ENCODE peak calls at places on chromosomes 6 and 20, in five cellular contexts. One of them, this sample, is unnamed. For H3K4me1, the result is how much of the 10 kb centered on the place peaks cover.

GRCh38 chr20:41308726-41309413 is 8.7 kb downstream of the ZHX3 start:
- DNase-seq in CD8-positive, alpha-beta T cell: no peak
- DNase-seq in upper lobe of right lung: no peak
- DNase-seq in foreskin keratinocyte: no peak
- DNase-seq in uterus: no peak
- DNase-seq in this sample: no peak

GRCh38 chr6:50062051-50062450 is 12.3 kb upstream of the DEFB112 start:
- DNase-seq in CD8-positive, alpha-beta T cell: no peak
- DNase-seq in upper lobe of right lung: no peak
- DNase-seq in foreskin keratinocyte: peak
- DNase-seq in uterus: no peak
- DNase-seq in this sample: no peak

GRCh38 chr20:33423141-33423834 is 20.3 kb downstream of the SNTA1 start:
- DNase-seq in CD8-positive, alpha-beta T cell: no peak
- DNase-seq in upper lobe of right lung: no peak
- DNase-seq in foreskin keratinocyte: no peak
- DNase-seq in uterus: peak
- DNase-seq in this sample: peak

GRCh38 chr6:114249522-114249921 is 93.3 kb downstream of the HS3ST5 start:
- DNase-seq in CD8-positive, alpha-beta T cell: no peak
- DNase-seq in upper lobe of right lung: no peak
- DNase-seq in foreskin keratinocyte: no peak
- DNase-seq in uterus: no peak
- DNase-seq in this sample: no peak

GRCh38 chr6:75493400-75494064 is at the start of gene FILIP1:
- DNase-seq in CD8-positive, alpha-beta T cell: no peak
- DNase-seq in upper lobe of right lung: no peak
- DNase-seq in foreskin keratinocyte: no peak
- DNase-seq in uterus: peak
- DNase-seq in this sample: peak

GRCh38 chr6:118812972-118813371 is 81.0 kb upstream of the ASF1A start:
- DNase-seq in CD8-positive, alpha-beta T cell: no peak
- DNase-seq in upper lobe of right lung: no peak
- DNase-seq in foreskin keratinocyte: peak
- DNase-seq in uterus: no peak
- DNase-seq in this sample: no peak

GRCh38 chr20:19968488-19969073 is 48.6 kb upstream of the NAA20 start:
- DNase-seq in CD8-positive, alpha-beta T cell: no peak
- DNase-seq in upper lobe of right lung: no peak
- DNase-seq in foreskin keratinocyte: no peak
- DNase-seq in uterus: no peak
- DNase-seq in this sample: no peak

GRCh38 chr6:102154176-102154575 is 760.7 kb downstream of the GRIK2 start:
- DNase-seq in CD8-positive, alpha-beta T cell: no peak
- DNase-seq in upper lobe of right lung: no peak
- DNase-seq in foreskin keratinocyte: no peak
- DNase-seq in uterus: no peak
- DNase-seq in this sample: no peak

GRCh38 chr6:27864906-27865883 is 47.0 kb downstream of the OR2B2 start:
- DNase-seq in CD8-positive, alpha-beta T cell: peak
- DNase-seq in upper lobe of right lung: peak
- DNase-seq in foreskin keratinocyte: peak
- DNase-seq in uterus: peak
- DNase-seq in this sample: peak

GRCh38 chr6:89941031-89941775 is 46.9 kb downstream of the GJA10 start:
- DNase-seq in CD8-positive, alpha-beta T cell: no peak
- DNase-seq in upper lobe of right lung: peak
- DNase-seq in foreskin keratinocyte: no peak
- DNase-seq in uterus: no peak
- DNase-seq in this sample: peak

GRCh38 chr20:44909872-44910689 is at the start of gene PABPC1L:
- DNase-seq in CD8-positive, alpha-beta T cell: peak
- DNase-seq in upper lobe of right lung: peak
- DNase-seq in foreskin keratinocyte: peak
- DNase-seq in uterus: peak
- DNase-seq in this sample: peak

GRCh38 chr6:53814353-53814752 is 19.5 kb downstream of the LRRC1 start:
- DNase-seq in CD8-positive, alpha-beta T cell: no peak
- DNase-seq in upper lobe of right lung: no peak
- DNase-seq in foreskin keratinocyte: no peak
- DNase-seq in uterus: no peak
- DNase-seq in this sample: no peak

GRCh38 chr20:58504566-58504965 is 10.6 kb downstream of the APCDD1L start:
- DNase-seq in CD8-positive, alpha-beta T cell: no peak
- DNase-seq in upper lobe of right lung: no peak
- DNase-seq in foreskin keratinocyte: no peak
- DNase-seq in uterus: no peak
- DNase-seq in this sample: no peak

GRCh38 chr20:18719426-18719825 is 94.2 kb upstream of the SCP2D1 start:
- DNase-seq in CD8-positive, alpha-beta T cell: no peak
- DNase-seq in upper lobe of right lung: no peak
- DNase-seq in foreskin keratinocyte: no peak
- DNase-seq in uterus: no peak
- DNase-seq in this sample: no peak

GRCh38 chr20:19466204-19466928 is 253.9 kb downstream of the SLC24A3 start:
- DNase-seq in CD8-positive, alpha-beta T cell: no peak
- DNase-seq in upper lobe of right lung: no peak
- DNase-seq in foreskin keratinocyte: no peak
- DNase-seq in uterus: no peak
- DNase-seq in this sample: no peak

GRCh38 chr6:15588966-15589634 is 73.7 kb downstream of the DTNBP1 start:
- DNase-seq in CD8-positive, alpha-beta T cell: no peak
- DNase-seq in upper lobe of right lung: no peak
- DNase-seq in foreskin keratinocyte: peak
- DNase-seq in uterus: no peak
- DNase-seq in this sample: no peak

GRCh38 chr6:17601389-17601703 is 1.2 kb downstream of the FAM8A1 start:
- DNase-seq in CD8-positive, alpha-beta T cell: no peak
- DNase-seq in upper lobe of right lung: no peak
- DNase-seq in foreskin keratinocyte: no peak
- DNase-seq in uterus: no peak
- DNase-seq in this sample: no peak

GRCh38 chr20:49685161-49685601 is 28.5 kb downstream of the B4GALT5 start:
- DNase-seq in CD8-positive, alpha-beta T cell: no peak
- DNase-seq in upper lobe of right lung: no peak
- DNase-seq in foreskin keratinocyte: no peak
- DNase-seq in uterus: no peak
- DNase-seq in this sample: no peak
- H3K4me1 ChIP-seq in CD8-positive, alpha-beta T cell: under half
- H3K4me1 ChIP-seq in upper lobe of right lung: half or more
- H3K4me1 ChIP-seq in foreskin keratinocyte: under half
- H3K4me1 ChIP-seq in uterus: under half
- H3K4me1 ChIP-seq in this sample: under half

DNA sequence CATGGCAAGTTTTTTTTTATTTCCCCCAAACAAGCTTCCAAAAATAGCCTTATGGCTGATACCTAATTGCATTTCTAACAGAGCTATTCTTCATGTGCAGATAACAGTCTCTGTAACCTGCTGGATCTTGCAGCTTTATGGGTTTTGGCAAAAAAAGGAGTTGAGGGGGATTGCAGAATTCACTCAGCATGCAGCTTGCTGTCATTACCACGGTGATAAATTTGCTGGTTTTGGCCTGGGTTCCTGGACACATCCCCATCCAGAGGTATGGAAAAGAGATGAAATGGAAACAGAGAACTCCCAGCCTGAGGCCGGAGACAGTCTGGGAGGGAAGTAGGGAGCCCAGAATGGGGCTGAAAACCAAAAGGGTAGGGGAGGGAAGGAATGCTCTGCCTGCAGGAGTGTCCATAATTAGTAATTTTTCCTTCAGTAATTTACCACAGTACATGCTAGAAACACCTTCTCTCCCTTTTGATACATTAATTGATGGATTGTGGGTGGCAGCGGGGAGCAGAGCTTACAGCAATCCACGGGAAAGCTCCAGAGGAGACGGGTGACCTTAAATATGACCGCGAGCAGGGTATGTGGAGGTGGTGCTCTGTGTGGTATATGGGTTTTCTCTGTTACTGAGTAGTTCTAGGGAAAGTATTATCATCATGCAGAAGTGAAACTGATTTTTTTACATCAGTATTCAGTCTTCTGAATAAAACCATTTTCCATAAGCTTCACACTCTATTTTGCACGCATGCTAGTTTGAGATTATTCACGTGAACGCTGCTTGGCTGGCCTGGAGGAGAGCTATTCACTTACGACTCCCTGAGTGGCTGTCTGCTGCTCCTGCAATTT is 66.2 kb upstream of the KCNK16 start:
- DNase-seq in CD8-positive, alpha-beta T cell: no peak
- DNase-seq in upper lobe of right lung: no peak
- DNase-seq in foreskin keratinocyte: no peak
- DNase-seq in uterus: no peak
- DNase-seq in this sample: no peak
- H3K4me1 ChIP-seq in CD8-positive, alpha-beta T cell: under half
- H3K4me1 ChIP-seq in upper lobe of right lung: under half
- H3K4me1 ChIP-seq in foreskin keratinocyte: under half
- H3K4me1 ChIP-seq in uterus: under half
- H3K4me1 ChIP-seq in this sample: under half

GRCh38 chr6:137872071-137872470 is 5.0 kb downstream of the TNFAIP3 start:
- DNase-seq in CD8-positive, alpha-beta T cell: no peak
- DNase-seq in upper lobe of right lung: no peak
- DNase-seq in foreskin keratinocyte: peak
- DNase-seq in uterus: no peak
- DNase-seq in this sample: no peak

GRCh38 chr6:137871299-137871698 is 4.2 kb downstream of the TNFAIP3 start:
- DNase-seq in CD8-positive, alpha-beta T cell: no peak
- DNase-seq in upper lobe of right lung: no peak
- DNase-seq in foreskin keratinocyte: no peak
- DNase-seq in uterus: no peak
- DNase-seq in this sample: no peak

GRCh38 chr6:137875606-137876005 is 8.5 kb downstream of the TNFAIP3 start:
- DNase-seq in CD8-positive, alpha-beta T cell: no peak
- DNase-seq in upper lobe of right lung: no peak
- DNase-seq in foreskin keratinocyte: peak
- DNase-seq in uterus: no peak
- DNase-seq in this sample: no peak

GRCh38 chr6:137874204-137875001 is 7.3 kb downstream of the TNFAIP3 start:
- DNase-seq in CD8-positive, alpha-beta T cell: no peak
- DNase-seq in upper lobe of right lung: no peak
- DNase-seq in foreskin keratinocyte: peak
- DNase-seq in uterus: no peak
- DNase-seq in this sample: no peak

GRCh38 chr6:137873273-137873762 is 6.3 kb downstream of the TNFAIP3 start:
- DNase-seq in CD8-positive, alpha-beta T cell: no peak
- DNase-seq in upper lobe of right lung: peak
- DNase-seq in foreskin keratinocyte: peak
- DNase-seq in uterus: peak
- DNase-seq in this sample: peak
- H3K4me1 ChIP-seq in CD8-positive, alpha-beta T cell: half or more
- H3K4me1 ChIP-seq in upper lobe of right lung: half or more
- H3K4me1 ChIP-seq in foreskin keratinocyte: under half
- H3K4me1 ChIP-seq in uterus: under half
- H3K4me1 ChIP-seq in this sample: under half

GRCh38 chr20:48802216-48802615 is 25.6 kb downstream of the PREX1 start:
- DNase-seq in CD8-positive, alpha-beta T cell: no peak
- DNase-seq in upper lobe of right lung: no peak
- DNase-seq in foreskin keratinocyte: no peak
- DNase-seq in uterus: no peak
- DNase-seq in this sample: no peak

GRCh38 chr20:48803522-48804053 is 24.2 kb downstream of the PREX1 start:
- DNase-seq in CD8-positive, alpha-beta T cell: no peak
- DNase-seq in upper lobe of right lung: no peak
- DNase-seq in foreskin keratinocyte: no peak
- DNase-seq in uterus: no peak
- DNase-seq in this sample: no peak

GRCh38 chr20:48800227-48800626 is 27.6 kb downstream of the PREX1 start:
- DNase-seq in CD8-positive, alpha-beta T cell: no peak
- DNase-seq in upper lobe of right lung: no peak
- DNase-seq in foreskin keratinocyte: no peak
- DNase-seq in uterus: no peak
- DNase-seq in this sample: no peak

GRCh38 chr20:48799315-48800105 is 28.3 kb downstream of the PREX1 start:
- DNase-seq in CD8-positive, alpha-beta T cell: no peak
- DNase-seq in upper lobe of right lung: peak
- DNase-seq in foreskin keratinocyte: no peak
- DNase-seq in uterus: no peak
- DNase-seq in this sample: no peak

GRCh38 chr20:48801197-48801596 is 26.6 kb downstream of the PREX1 start:
- DNase-seq in CD8-positive, alpha-beta T cell: no peak
- DNase-seq in upper lobe of right lung: no peak
- DNase-seq in foreskin keratinocyte: no peak
- DNase-seq in uterus: no peak
- DNase-seq in this sample: no peak
- H3K4me1 ChIP-seq in CD8-positive, alpha-beta T cell: half or more
- H3K4me1 ChIP-seq in upper lobe of right lung: under half
- H3K4me1 ChIP-seq in foreskin keratinocyte: under half
- H3K4me1 ChIP-seq in uterus: under half
- H3K4me1 ChIP-seq in this sample: under half

DNA sequence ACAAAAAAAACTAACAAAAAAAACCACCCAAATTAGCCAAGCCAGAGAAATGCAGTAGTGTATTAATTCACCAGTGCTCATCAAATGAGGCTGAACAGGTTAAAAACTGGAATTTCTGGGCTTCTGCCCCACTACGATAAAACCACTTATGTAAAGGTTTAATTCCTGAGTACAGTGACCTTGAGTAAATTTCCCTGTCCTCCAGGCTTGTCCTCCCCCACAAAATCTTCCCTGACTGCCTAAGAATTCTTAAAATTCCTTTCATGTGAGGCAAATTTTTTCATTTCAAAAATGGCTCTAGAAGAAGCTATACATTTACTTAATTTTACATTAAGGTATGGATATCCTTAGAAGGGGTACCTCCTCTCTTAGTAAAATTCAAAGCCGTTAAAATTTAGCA is 80.1 kb upstream of the ID4 start:
- DNase-seq in CD8-positive, alpha-beta T cell: no peak
- DNase-seq in upper lobe of right lung: no peak
- DNase-seq in foreskin keratinocyte: peak
- DNase-seq in uterus: no peak
- DNase-seq in this sample: no peak
- H3K4me1 ChIP-seq in CD8-positive, alpha-beta T cell: under half
- H3K4me1 ChIP-seq in upper lobe of right lung: under half
- H3K4me1 ChIP-seq in foreskin keratinocyte: under half
- H3K4me1 ChIP-seq in uterus: under half
- H3K4me1 ChIP-seq in this sample: under half

DNA sequence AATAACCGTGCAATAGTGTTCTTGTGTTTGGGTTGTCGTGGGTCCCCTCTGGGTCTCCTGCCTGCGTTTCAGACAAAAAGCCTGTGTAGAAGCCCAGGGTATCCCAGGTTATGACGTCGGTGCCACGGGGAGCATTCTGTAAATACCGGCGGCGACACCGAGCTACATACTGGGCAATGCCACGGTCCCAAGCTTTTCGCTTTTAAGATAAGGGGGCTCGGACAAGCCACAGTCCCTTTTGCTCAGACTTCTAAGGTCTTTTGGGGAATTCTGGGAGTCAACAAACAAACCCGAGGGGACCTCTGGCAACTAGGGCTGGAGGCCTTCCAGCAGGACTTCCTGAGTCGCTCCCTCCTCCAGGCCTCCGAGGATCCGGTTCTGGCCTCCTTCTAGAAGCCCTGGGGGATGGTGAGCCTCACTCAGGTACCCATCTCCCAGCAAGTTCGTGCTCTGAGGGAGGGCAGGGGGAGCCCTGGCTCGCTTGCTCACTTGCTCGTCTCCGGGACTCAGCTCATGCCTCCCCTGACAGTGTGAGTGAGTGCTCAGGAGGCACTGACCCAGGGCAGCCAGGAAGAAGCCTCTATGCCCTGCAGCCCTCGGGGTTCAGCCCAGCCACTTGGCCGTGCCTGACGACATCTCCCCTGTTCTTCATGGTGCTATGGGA is 62.4 kb upstream of the MRPS10 start:
- DNase-seq in CD8-positive, alpha-beta T cell: no peak
- DNase-seq in upper lobe of right lung: peak
- DNase-seq in foreskin keratinocyte: peak
- DNase-seq in uterus: peak
- DNase-seq in this sample: peak
- H3K4me1 ChIP-seq in CD8-positive, alpha-beta T cell: half or more
- H3K4me1 ChIP-seq in upper lobe of right lung: under half
- H3K4me1 ChIP-seq in foreskin keratinocyte: under half
- H3K4me1 ChIP-seq in uterus: under half
- H3K4me1 ChIP-seq in this sample: under half